ENCODE peak calls at places on chromosomes 11 and 22, in six cellular contexts. One of them, this sample, is unnamed.

GRCh38 chr11:120180571-120181445 is 30.0 kb upstream of the OAF start:
- DNase-seq in HEK293T: no peak
- DNase-seq in NCI-H1417: no peak
- DNase-seq in T-cell: no peak
- DNase-seq in GM10248: no peak
- DNase-seq in thoracic aorta: no peak
- DNase-seq in this sample: no peak

GRCh38 chr11:11382858-11383532 is 29.9 kb upstream of the CSNK2A3 start:
- DNase-seq in HEK293T: no peak
- DNase-seq in NCI-H1417: peak
- DNase-seq in T-cell: no peak
- DNase-seq in GM10248: no peak
- DNase-seq in thoracic aorta: no peak
- DNase-seq in this sample: no peak

GRCh38 chr11:33842236-33842915 is 49.5 kb downstream of the LMO2 start:
- DNase-seq in HEK293T: no peak
- DNase-seq in NCI-H1417: peak
- DNase-seq in T-cell: no peak
- DNase-seq in GM10248: no peak
- DNase-seq in thoracic aorta: no peak
- DNase-seq in this sample: no peak

GRCh38 chr11:19789840-19790710 is 77.4 kb downstream of the NAV2 start:
- DNase-seq in HEK293T: no peak
- DNase-seq in NCI-H1417: no peak
- DNase-seq in T-cell: no peak
- DNase-seq in GM10248: no peak
- DNase-seq in thoracic aorta: no peak
- DNase-seq in this sample: no peak

GRCh38 chr11:45641961-45642360 is 23.5 kb downstream of the CHST1 start:
- DNase-seq in HEK293T: no peak
- DNase-seq in NCI-H1417: no peak
- DNase-seq in T-cell: no peak
- DNase-seq in GM10248: no peak
- DNase-seq in thoracic aorta: no peak
- DNase-seq in this sample: no peak

GRCh38 chr11:116731097-116731761 is 41.6 kb downstream of the BUD13 start:
- DNase-seq in HEK293T: no peak
- DNase-seq in NCI-H1417: peak
- DNase-seq in T-cell: no peak
- DNase-seq in GM10248: no peak
- DNase-seq in thoracic aorta: no peak
- DNase-seq in this sample: no peak

GRCh38 chr11:67367836-67368227 is 5.6 kb downstream of the CLCF1 start:
- DNase-seq in HEK293T: no peak
- DNase-seq in NCI-H1417: no peak
- DNase-seq in T-cell: no peak
- DNase-seq in GM10248: no peak
- DNase-seq in thoracic aorta: no peak
- DNase-seq in this sample: no peak

GRCh38 chr11:26247340-26247739 is 84.6 kb upstream of the ANO3 start:
- DNase-seq in HEK293T: no peak
- DNase-seq in NCI-H1417: no peak
- DNase-seq in T-cell: no peak
- DNase-seq in GM10248: no peak
- DNase-seq in thoracic aorta: no peak
- DNase-seq in this sample: no peak

GRCh38 chr11:96038046-96038445 is 114.1 kb upstream of the MTMR2 start:
- DNase-seq in HEK293T: no peak
- DNase-seq in NCI-H1417: no peak
- DNase-seq in T-cell: no peak
- DNase-seq in GM10248: no peak
- DNase-seq in thoracic aorta: no peak
- DNase-seq in this sample: no peak

GRCh38 chr11:64086263-64086938 is 50.7 kb downstream of the FLRT1 start:
- DNase-seq in HEK293T: no peak
- DNase-seq in NCI-H1417: peak
- DNase-seq in T-cell: no peak
- DNase-seq in GM10248: no peak
- DNase-seq in thoracic aorta: no peak
- DNase-seq in this sample: no peak

GRCh38 chr22:44458044-44459020 is 39.7 kb downstream of the RTL6 start:
- DNase-seq in HEK293T: no peak
- DNase-seq in NCI-H1417: no peak
- DNase-seq in T-cell: no peak
- DNase-seq in GM10248: no peak
- DNase-seq in thoracic aorta: no peak
- DNase-seq in this sample: no peak

GRCh38 chr22:21876486-21877176 is 9.2 kb upstream of the MAPK1 start:
- DNase-seq in HEK293T: no peak
- DNase-seq in NCI-H1417: no peak
- DNase-seq in T-cell: no peak
- DNase-seq in GM10248: no peak
- DNase-seq in thoracic aorta: no peak
- DNase-seq in this sample: no peak

GRCh38 chr22:50260801-50261614 is 475 bp downstream of the MAPK12 start:
- DNase-seq in HEK293T: peak
- DNase-seq in NCI-H1417: peak
- DNase-seq in T-cell: no peak
- DNase-seq in GM10248: peak
- DNase-seq in thoracic aorta: no peak
- DNase-seq in this sample: no peak

GRCh38 chr11:79208126-79208525 is 232.7 kb downstream of the TENM4 start:
- DNase-seq in HEK293T: no peak
- DNase-seq in NCI-H1417: no peak
- DNase-seq in T-cell: no peak
- DNase-seq in GM10248: no peak
- DNase-seq in thoracic aorta: no peak
- DNase-seq in this sample: no peak

GRCh38 chr11:125224391-125225015 is 60.0 kb downstream of the PKNOX2 start:
- DNase-seq in HEK293T: peak
- DNase-seq in NCI-H1417: peak
- DNase-seq in T-cell: no peak
- DNase-seq in GM10248: no peak
- DNase-seq in thoracic aorta: no peak
- DNase-seq in this sample: no peak

GRCh38 chr11:96013459-96014213 is 89.7 kb upstream of the MTMR2 start:
- DNase-seq in HEK293T: no peak
- DNase-seq in NCI-H1417: no peak
- DNase-seq in T-cell: peak
- DNase-seq in GM10248: no peak
- DNase-seq in thoracic aorta: no peak
- DNase-seq in this sample: no peak

GRCh38 chr22:38467904-38468760 is at the start of gene KDELR3:
- DNase-seq in HEK293T: peak
- DNase-seq in NCI-H1417: peak
- DNase-seq in T-cell: no peak
- DNase-seq in GM10248: peak
- DNase-seq in thoracic aorta: no peak
- DNase-seq in this sample: peak

GRCh38 chr11:64848779-64849599 is 4.5 kb upstream of the CDC42BPG start:
- DNase-seq in HEK293T: no peak
- DNase-seq in NCI-H1417: peak
- DNase-seq in T-cell: no peak
- DNase-seq in GM10248: no peak
- DNase-seq in thoracic aorta: no peak
- DNase-seq in this sample: peak

GRCh38 chr22:29044657-29045176 is 16.9 kb downstream of the C22orf31 start:
- DNase-seq in HEK293T: no peak
- DNase-seq in NCI-H1417: no peak
- DNase-seq in T-cell: no peak
- DNase-seq in GM10248: no peak
- DNase-seq in thoracic aorta: no peak
- DNase-seq in this sample: no peak

GRCh38 chr11:4704054-4704789 is at the start of gene MMP26:
- DNase-seq in HEK293T: no peak
- DNase-seq in NCI-H1417: peak
- DNase-seq in T-cell: no peak
- DNase-seq in GM10248: no peak
- DNase-seq in thoracic aorta: no peak
- DNase-seq in this sample: no peak

GRCh38 chr22:28909375-28909774 is 26.0 kb downstream of the ZNRF3 start:
- DNase-seq in HEK293T: no peak
- DNase-seq in NCI-H1417: no peak
- DNase-seq in T-cell: no peak
- DNase-seq in GM10248: peak
- DNase-seq in thoracic aorta: no peak
- DNase-seq in this sample: no peak

GRCh38 chr22:29031236-29031982 is 30.2 kb downstream of the C22orf31 start:
- DNase-seq in HEK293T: peak
- DNase-seq in NCI-H1417: peak
- DNase-seq in T-cell: no peak
- DNase-seq in GM10248: no peak
- DNase-seq in thoracic aorta: peak
- DNase-seq in this sample: no peak

GRCh38 chr22:50438305-50439275 is 36.2 kb downstream of the SBF1 start:
- DNase-seq in HEK293T: no peak
- DNase-seq in NCI-H1417: no peak
- DNase-seq in T-cell: no peak
- DNase-seq in GM10248: no peak
- DNase-seq in thoracic aorta: no peak
- DNase-seq in this sample: no peak

GRCh38 chr11:112659185-112659584 is 302.0 kb upstream of the NCAM1 start:
- DNase-seq in HEK293T: no peak
- DNase-seq in NCI-H1417: no peak
- DNase-seq in T-cell: no peak
- DNase-seq in GM10248: no peak
- DNase-seq in thoracic aorta: no peak
- DNase-seq in this sample: no peak

GRCh38 chr22:27617214-27617881 is 184.2 kb downstream of the MN1 start:
- DNase-seq in HEK293T: no peak
- DNase-seq in NCI-H1417: no peak
- DNase-seq in T-cell: no peak
- DNase-seq in GM10248: no peak
- DNase-seq in thoracic aorta: no peak
- DNase-seq in this sample: no peak

GRCh38 chr11:12815931-12816494 is 141.8 kb downstream of the TEAD1 start:
- DNase-seq in HEK293T: no peak
- DNase-seq in NCI-H1417: no peak
- DNase-seq in T-cell: no peak
- DNase-seq in GM10248: no peak
- DNase-seq in thoracic aorta: no peak
- DNase-seq in this sample: no peak

GRCh38 chr11:77205467-77206263 is 77.6 kb downstream of the MYO7A start:
- DNase-seq in HEK293T: no peak
- DNase-seq in NCI-H1417: no peak
- DNase-seq in T-cell: no peak
- DNase-seq in GM10248: no peak
- DNase-seq in thoracic aorta: no peak
- DNase-seq in this sample: no peak

GRCh38 chr11:122796128-122796717 is 42.1 kb upstream of the CRTAM start:
- DNase-seq in HEK293T: peak
- DNase-seq in NCI-H1417: peak
- DNase-seq in T-cell: peak
- DNase-seq in GM10248: peak
- DNase-seq in thoracic aorta: no peak
- DNase-seq in this sample: peak

GRCh38 chr11:7494086-7494775 is 8.9 kb downstream of the OLFML1 start:
- DNase-seq in HEK293T: no peak
- DNase-seq in NCI-H1417: no peak
- DNase-seq in T-cell: no peak
- DNase-seq in GM10248: no peak
- DNase-seq in thoracic aorta: no peak
- DNase-seq in this sample: no peak

GRCh38 chr11:122440783-122441701 is 214.5 kb upstream of the UBASH3B start:
- DNase-seq in HEK293T: no peak
- DNase-seq in NCI-H1417: no peak
- DNase-seq in T-cell: no peak
- DNase-seq in GM10248: no peak
- DNase-seq in thoracic aorta: no peak
- DNase-seq in this sample: no peak

GRCh38 chr22:46561435-46561905 is 24.1 kb upstream of the CELSR1 start:
- DNase-seq in HEK293T: peak
- DNase-seq in NCI-H1417: peak
- DNase-seq in T-cell: no peak
- DNase-seq in GM10248: peak
- DNase-seq in thoracic aorta: no peak
- DNase-seq in this sample: no peak

GRCh38 chr11:13440100-13440855 is 22.7 kb downstream of the BTBD10 start:
- DNase-seq in HEK293T: peak
- DNase-seq in NCI-H1417: peak
- DNase-seq in T-cell: no peak
- DNase-seq in GM10248: no peak
- DNase-seq in thoracic aorta: no peak
- DNase-seq in this sample: no peak

GRCh38 chr11:2256293-2256913 is 14.0 kb downstream of the ASCL2 start:
- DNase-seq in HEK293T: no peak
- DNase-seq in NCI-H1417: peak
- DNase-seq in T-cell: no peak
- DNase-seq in GM10248: no peak
- DNase-seq in thoracic aorta: no peak
- DNase-seq in this sample: no peak

GRCh38 chr22:46413725-46414379 is 78.3 kb downstream of the TRMU start:
- DNase-seq in HEK293T: no peak
- DNase-seq in NCI-H1417: no peak
- DNase-seq in T-cell: no peak
- DNase-seq in GM10248: no peak
- DNase-seq in thoracic aorta: no peak
- DNase-seq in this sample: no peak